ENCODE peak calls at places on chromosomes 5 and 9, in five cellular contexts. One of them, this sample, is unnamed. For H3K36me3, the result is how much of the 10 kb centered on the place peaks cover.

GRCh38 chr9:6703898-6704639 is 53.7 kb upstream of the KDM4C start:
- DNase-seq in hepatocyte: peak
- DNase-seq in CD8-positive, alpha-beta T cell: peak
- DNase-seq in psoas muscle: peak
- DNase-seq in sigmoid colon: peak
- DNase-seq in this sample: peak

GRCh38 chr9:76810377-76810957 is 46.2 kb downstream of the PCA3 start:
- DNase-seq in hepatocyte: peak
- DNase-seq in CD8-positive, alpha-beta T cell: no peak
- DNase-seq in psoas muscle: no peak
- DNase-seq in sigmoid colon: no peak
- DNase-seq in this sample: no peak

GRCh38 chr9:128323192-128323730 is 622 bp downstream of the COQ4 start:
- DNase-seq in hepatocyte: no peak
- DNase-seq in CD8-positive, alpha-beta T cell: no peak
- DNase-seq in psoas muscle: no peak
- DNase-seq in sigmoid colon: no peak
- DNase-seq in this sample: no peak

GRCh38 chr5:35129921-35130485 is 82.3 kb upstream of the AGXT2 start:
- DNase-seq in hepatocyte: peak
- DNase-seq in CD8-positive, alpha-beta T cell: peak
- DNase-seq in psoas muscle: no peak
- DNase-seq in sigmoid colon: no peak
- DNase-seq in this sample: peak

GRCh38 chr9:8417341-8417740 is 617.8 kb upstream of the DMAC1 start:
- DNase-seq in hepatocyte: no peak
- DNase-seq in CD8-positive, alpha-beta T cell: no peak
- DNase-seq in psoas muscle: no peak
- DNase-seq in sigmoid colon: no peak
- DNase-seq in this sample: no peak

GRCh38 chr5:172150514-172151425 is 37.3 kb downstream of the STK10 start:
- DNase-seq in hepatocyte: no peak
- DNase-seq in CD8-positive, alpha-beta T cell: peak
- DNase-seq in psoas muscle: peak
- DNase-seq in sigmoid colon: peak
- DNase-seq in this sample: no peak

GRCh38 chr5:64958757-64959391 is 190.1 kb downstream of the CWC27 start:
- DNase-seq in hepatocyte: peak
- DNase-seq in CD8-positive, alpha-beta T cell: no peak
- DNase-seq in psoas muscle: no peak
- DNase-seq in sigmoid colon: no peak
- DNase-seq in this sample: no peak

GRCh38 chr5:100249870-100250269 is 285.3 kb upstream of the FAM174A start:
- DNase-seq in hepatocyte: no peak
- DNase-seq in CD8-positive, alpha-beta T cell: no peak
- DNase-seq in psoas muscle: no peak
- DNase-seq in sigmoid colon: no peak
- DNase-seq in this sample: no peak

GRCh38 chr5:100560860-100561259 is 25.7 kb downstream of the FAM174A start:
- DNase-seq in hepatocyte: no peak
- DNase-seq in CD8-positive, alpha-beta T cell: no peak
- DNase-seq in psoas muscle: no peak
- DNase-seq in sigmoid colon: no peak
- DNase-seq in this sample: no peak

GRCh38 chr9:101398930-101399640 is 434 bp downstream of the ZNF189 start:
- DNase-seq in hepatocyte: peak
- DNase-seq in CD8-positive, alpha-beta T cell: no peak
- DNase-seq in psoas muscle: no peak
- DNase-seq in sigmoid colon: peak
- DNase-seq in this sample: no peak

GRCh38 chr9:135116892-135117680 is 29.6 kb downstream of the OLFM1 start:
- DNase-seq in hepatocyte: no peak
- DNase-seq in CD8-positive, alpha-beta T cell: no peak
- DNase-seq in psoas muscle: peak
- DNase-seq in sigmoid colon: no peak
- DNase-seq in this sample: no peak

GRCh38 chr9:92151691-92152393 is 36.6 kb upstream of the SPTLC1 start:
- DNase-seq in hepatocyte: peak
- DNase-seq in CD8-positive, alpha-beta T cell: no peak
- DNase-seq in psoas muscle: no peak
- DNase-seq in sigmoid colon: peak
- DNase-seq in this sample: no peak

GRCh38 chr9:26551971-26552370 is 340.6 kb downstream of the CAAP1 start:
- DNase-seq in hepatocyte: no peak
- DNase-seq in CD8-positive, alpha-beta T cell: no peak
- DNase-seq in psoas muscle: no peak
- DNase-seq in sigmoid colon: no peak
- DNase-seq in this sample: no peak

GRCh38 chr5:98637607-98638006 is 135.9 kb upstream of the RGMB start:
- DNase-seq in hepatocyte: no peak
- DNase-seq in CD8-positive, alpha-beta T cell: no peak
- DNase-seq in psoas muscle: no peak
- DNase-seq in sigmoid colon: no peak
- DNase-seq in this sample: no peak

GRCh38 chr5:134453016-134453415 is 41.3 kb upstream of the CDKN2AIPNL start:
- DNase-seq in hepatocyte: no peak
- DNase-seq in CD8-positive, alpha-beta T cell: no peak
- DNase-seq in psoas muscle: no peak
- DNase-seq in sigmoid colon: no peak
- DNase-seq in this sample: no peak

GRCh38 chr9:123637940-123638634 is 282.1 kb downstream of the CRB2 start:
- DNase-seq in hepatocyte: no peak
- DNase-seq in CD8-positive, alpha-beta T cell: no peak
- DNase-seq in psoas muscle: no peak
- DNase-seq in sigmoid colon: no peak
- DNase-seq in this sample: no peak

GRCh38 chr5:103942587-103943186 is 380.1 kb upstream of the NUDT12 start:
- DNase-seq in hepatocyte: no peak
- DNase-seq in CD8-positive, alpha-beta T cell: no peak
- DNase-seq in psoas muscle: no peak
- DNase-seq in sigmoid colon: no peak
- DNase-seq in this sample: no peak

GRCh38 chr9:83473488-83473971 is 64.7 kb downstream of the FRMD3 start:
- DNase-seq in hepatocyte: peak
- DNase-seq in CD8-positive, alpha-beta T cell: no peak
- DNase-seq in psoas muscle: no peak
- DNase-seq in sigmoid colon: no peak
- DNase-seq in this sample: no peak

GRCh38 chr9:131833906-131834305 is 94.0 kb upstream of the RAPGEF1 start:
- DNase-seq in hepatocyte: no peak
- DNase-seq in CD8-positive, alpha-beta T cell: no peak
- DNase-seq in psoas muscle: peak
- DNase-seq in sigmoid colon: no peak
- DNase-seq in this sample: no peak

GRCh38 chr5:26847041-26847736 is 191.2 kb downstream of the CDH9 start:
- DNase-seq in hepatocyte: peak
- DNase-seq in CD8-positive, alpha-beta T cell: no peak
- DNase-seq in psoas muscle: no peak
- DNase-seq in sigmoid colon: no peak
- DNase-seq in this sample: no peak

GRCh38 chr5:135047347-135047695 is 13.3 kb upstream of the PITX1 start:
- DNase-seq in hepatocyte: no peak
- DNase-seq in CD8-positive, alpha-beta T cell: no peak
- DNase-seq in psoas muscle: peak
- DNase-seq in sigmoid colon: no peak
- DNase-seq in this sample: no peak

GRCh38 chr9:104912606-104913005 is 15.3 kb downstream of the ABCA1 start:
- DNase-seq in hepatocyte: no peak
- DNase-seq in CD8-positive, alpha-beta T cell: no peak
- DNase-seq in psoas muscle: no peak
- DNase-seq in sigmoid colon: no peak
- DNase-seq in this sample: no peak

GRCh38 chr9:104911029-104911607 is 16.8 kb downstream of the ABCA1 start:
- DNase-seq in hepatocyte: no peak
- DNase-seq in CD8-positive, alpha-beta T cell: no peak
- DNase-seq in psoas muscle: no peak
- DNase-seq in sigmoid colon: no peak
- DNase-seq in this sample: no peak

GRCh38 chr9:104914458-104914857 is 13.5 kb downstream of the ABCA1 start:
- DNase-seq in hepatocyte: no peak
- DNase-seq in CD8-positive, alpha-beta T cell: no peak
- DNase-seq in psoas muscle: no peak
- DNase-seq in sigmoid colon: no peak
- DNase-seq in this sample: no peak

GRCh38 chr9:104915049-104915448 is 12.9 kb downstream of the ABCA1 start:
- DNase-seq in hepatocyte: no peak
- DNase-seq in CD8-positive, alpha-beta T cell: no peak
- DNase-seq in psoas muscle: peak
- DNase-seq in sigmoid colon: no peak
- DNase-seq in this sample: no peak

GRCh38 chr9:104915739-104916138 is 12.2 kb downstream of the ABCA1 start:
- DNase-seq in hepatocyte: no peak
- DNase-seq in CD8-positive, alpha-beta T cell: no peak
- DNase-seq in psoas muscle: no peak
- DNase-seq in sigmoid colon: no peak
- DNase-seq in this sample: no peak
- H3K36me3 ChIP-seq in hepatocyte: under half
- H3K36me3 ChIP-seq in CD8-positive, alpha-beta T cell: under half
- H3K36me3 ChIP-seq in psoas muscle: under half
- H3K36me3 ChIP-seq in sigmoid colon: under half
- H3K36me3 ChIP-seq in this sample: under half

GRCh38 chr5:174731214-174732039 is 7.0 kb downstream of the MSX2 start:
- DNase-seq in hepatocyte: no peak
- DNase-seq in CD8-positive, alpha-beta T cell: no peak
- DNase-seq in psoas muscle: no peak
- DNase-seq in sigmoid colon: no peak
- DNase-seq in this sample: no peak

GRCh38 chr5:174733091-174733690 is 8.8 kb downstream of the MSX2 start:
- DNase-seq in hepatocyte: no peak
- DNase-seq in CD8-positive, alpha-beta T cell: no peak
- DNase-seq in psoas muscle: no peak
- DNase-seq in sigmoid colon: no peak
- DNase-seq in this sample: no peak

GRCh38 chr5:174734571-174735497 is 10.5 kb downstream of the MSX2 start:
- DNase-seq in hepatocyte: no peak
- DNase-seq in CD8-positive, alpha-beta T cell: no peak
- DNase-seq in psoas muscle: no peak
- DNase-seq in sigmoid colon: no peak
- DNase-seq in this sample: no peak

GRCh38 chr5:174733836-174734235 is 9.5 kb downstream of the MSX2 start:
- DNase-seq in hepatocyte: no peak
- DNase-seq in CD8-positive, alpha-beta T cell: no peak
- DNase-seq in psoas muscle: no peak
- DNase-seq in sigmoid colon: no peak
- DNase-seq in this sample: no peak

GRCh38 chr5:174732040-174733020 is 7.9 kb downstream of the MSX2 start:
- DNase-seq in hepatocyte: no peak
- DNase-seq in CD8-positive, alpha-beta T cell: no peak
- DNase-seq in psoas muscle: no peak
- DNase-seq in sigmoid colon: no peak
- DNase-seq in this sample: no peak
- H3K4me3 ChIP-seq in hepatocyte: no peak
- H3K4me3 ChIP-seq in CD8-positive, alpha-beta T cell: no peak
- H3K4me3 ChIP-seq in psoas muscle: no peak
- H3K4me3 ChIP-seq in sigmoid colon: no peak
- H3K4me3 ChIP-seq in this sample: no peak

GRCh38 chr9:114928092-114928491 is 2.3 kb downstream of the TNFSF8 start:
- DNase-seq in hepatocyte: no peak
- DNase-seq in CD8-positive, alpha-beta T cell: no peak
- DNase-seq in psoas muscle: no peak
- DNase-seq in sigmoid colon: no peak
- DNase-seq in this sample: no peak

GRCh38 chr9:114929166-114929565 is 1.2 kb downstream of the TNFSF8 start:
- DNase-seq in hepatocyte: no peak
- DNase-seq in CD8-positive, alpha-beta T cell: no peak
- DNase-seq in psoas muscle: no peak
- DNase-seq in sigmoid colon: no peak
- DNase-seq in this sample: no peak

GRCh38 chr9:114931407-114931806 is 1.0 kb upstream of the TNFSF8 start:
- DNase-seq in hepatocyte: no peak
- DNase-seq in CD8-positive, alpha-beta T cell: no peak
- DNase-seq in psoas muscle: no peak
- DNase-seq in sigmoid colon: no peak
- DNase-seq in this sample: no peak

GRCh38 chr9:114932502-114932901 is 2.1 kb upstream of the TNFSF8 start:
- DNase-seq in hepatocyte: no peak
- DNase-seq in CD8-positive, alpha-beta T cell: no peak
- DNase-seq in psoas muscle: no peak
- DNase-seq in sigmoid colon: no peak
- DNase-seq in this sample: no peak

GRCh38 chr9:114930063-114930812 is at the start of gene TNFSF8:
- DNase-seq in hepatocyte: no peak
- DNase-seq in CD8-positive, alpha-beta T cell: peak
- DNase-seq in psoas muscle: peak
- DNase-seq in sigmoid colon: no peak
- DNase-seq in this sample: peak
- H3K27ac ChIP-seq in hepatocyte: no peak
- H3K27ac ChIP-seq in CD8-positive, alpha-beta T cell: peak
- H3K27ac ChIP-seq in psoas muscle: no peak
- H3K27ac ChIP-seq in sigmoid colon: peak
- H3K27ac ChIP-seq in this sample: peak

GRCh38 chr9:136496181-136496580 is 13.3 kb upstream of the SEC16A start:
- DNase-seq in hepatocyte: no peak
- DNase-seq in CD8-positive, alpha-beta T cell: no peak
- DNase-seq in psoas muscle: no peak
- DNase-seq in sigmoid colon: no peak
- DNase-seq in this sample: no peak

GRCh38 chr9:136497916-136498695 is 15.3 kb upstream of the SEC16A start:
- DNase-seq in hepatocyte: no peak
- DNase-seq in CD8-positive, alpha-beta T cell: no peak
- DNase-seq in psoas muscle: no peak
- DNase-seq in sigmoid colon: no peak
- DNase-seq in this sample: no peak

GRCh38 chr9:136495401-136495800 is 12.6 kb upstream of the SEC16A start:
- DNase-seq in hepatocyte: no peak
- DNase-seq in CD8-positive, alpha-beta T cell: no peak
- DNase-seq in psoas muscle: no peak
- DNase-seq in sigmoid colon: no peak
- DNase-seq in this sample: no peak

GRCh38 chr9:136499071-136499934 is 16.5 kb upstream of the SEC16A start:
- DNase-seq in hepatocyte: no peak
- DNase-seq in CD8-positive, alpha-beta T cell: no peak
- DNase-seq in psoas muscle: no peak
- DNase-seq in sigmoid colon: no peak
- DNase-seq in this sample: no peak

DNA sequence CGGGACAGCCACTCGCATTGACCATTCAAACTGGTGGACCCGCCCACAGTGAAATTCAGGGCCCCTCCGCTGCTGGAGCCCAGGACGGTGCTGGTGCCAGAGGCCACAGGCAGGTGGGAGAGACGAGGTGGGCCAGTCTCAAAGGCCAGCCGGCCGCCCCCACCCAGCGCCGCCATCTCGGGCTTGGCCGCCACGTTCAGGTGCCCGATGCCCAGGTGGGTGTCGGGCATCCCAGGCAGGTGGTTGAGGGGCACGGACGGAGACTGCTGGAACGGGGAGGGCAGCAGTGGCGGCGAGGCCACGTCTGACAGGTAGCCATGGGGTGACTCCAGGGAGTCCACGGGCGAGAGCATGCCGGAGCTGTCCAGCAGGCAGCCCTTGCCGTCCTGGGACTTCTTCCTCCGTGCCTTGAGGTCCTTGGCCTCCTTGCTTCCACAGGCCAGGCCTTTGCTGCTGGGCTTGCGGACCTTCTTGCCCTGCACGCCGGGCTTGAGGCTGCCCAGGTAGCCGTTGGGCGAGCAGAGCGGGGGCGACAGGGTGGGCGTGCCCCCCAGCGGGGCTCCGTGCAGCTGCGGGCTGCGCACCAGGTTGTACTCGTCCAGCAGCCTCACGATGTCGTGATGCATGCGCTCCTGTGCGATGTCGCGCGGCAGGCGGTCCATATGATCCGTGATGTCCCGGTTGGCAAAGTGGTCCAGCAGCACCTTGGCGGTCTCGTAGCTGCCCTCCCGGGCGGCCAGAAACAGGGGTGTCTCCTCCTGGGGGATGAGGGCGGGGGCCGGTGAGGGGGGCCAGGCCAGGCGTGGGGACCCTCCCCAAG is 14.2 kb upstream of the SEC16A start:
- DNase-seq in hepatocyte: no peak
- DNase-seq in CD8-positive, alpha-beta T cell: no peak
- DNase-seq in psoas muscle: no peak
- DNase-seq in sigmoid colon: no peak
- DNase-seq in this sample: no peak
- H3K36me3 ChIP-seq in hepatocyte: under half
- H3K36me3 ChIP-seq in CD8-positive, alpha-beta T cell: under half
- H3K36me3 ChIP-seq in psoas muscle: half or more
- H3K36me3 ChIP-seq in sigmoid colon: half or more
- H3K36me3 ChIP-seq in this sample: half or more

This sample was measured in effector memory CD4-positive, alpha-beta T cell.